ENCODE peak calls at places on chromosomes 7 and 10, in four cellular contexts. One of them, this sample, is unnamed.

GRCh38 chr7:2794836-2795636 is 49.1 kb downstream of the GNA12 start:
- DNase-seq in A549: no peak
- DNase-seq in tibial nerve: no peak
- DNase-seq in Peyer's patch: no peak
- DNase-seq in this sample: no peak

GRCh38 chr7:74579800-74580685 is 77.5 kb upstream of the GTF2I start:
- DNase-seq in A549: peak
- DNase-seq in tibial nerve: no peak
- DNase-seq in Peyer's patch: peak
- DNase-seq in this sample: no peak

GRCh38 chr10:130742936-130743675 is 568.4 kb downstream of the TCERG1L start:
- DNase-seq in A549: no peak
- DNase-seq in tibial nerve: no peak
- DNase-seq in Peyer's patch: no peak
- DNase-seq in this sample: no peak

GRCh38 chr7:125444864-125445263 is 515.2 kb upstream of the POT1 start:
- DNase-seq in A549: no peak
- DNase-seq in tibial nerve: no peak
- DNase-seq in Peyer's patch: no peak
- DNase-seq in this sample: no peak

GRCh38 chr7:127732306-127732705 is 80.3 kb downstream of the SND1 start:
- DNase-seq in A549: no peak
- DNase-seq in tibial nerve: no peak
- DNase-seq in Peyer's patch: no peak
- DNase-seq in this sample: no peak

GRCh38 chr7:34165927-34166550 is 260.7 kb downstream of the BMPER start:
- DNase-seq in A549: peak
- DNase-seq in tibial nerve: no peak
- DNase-seq in Peyer's patch: no peak
- DNase-seq in this sample: peak

GRCh38 chr7:362416-363096 is 72.6 kb downstream of the FOXL3 start:
- DNase-seq in A549: no peak
- DNase-seq in tibial nerve: no peak
- DNase-seq in Peyer's patch: peak
- DNase-seq in this sample: no peak

GRCh38 chr7:150986099-150986512 is 4.7 kb upstream of the NOS3 start:
- DNase-seq in A549: peak
- DNase-seq in tibial nerve: peak
- DNase-seq in Peyer's patch: peak
- DNase-seq in this sample: no peak

GRCh38 chr10:102629661-102630614 is 14.3 kb upstream of the TRIM8 start:
- DNase-seq in A549: peak
- DNase-seq in tibial nerve: no peak
- DNase-seq in Peyer's patch: no peak
- DNase-seq in this sample: no peak

GRCh38 chr7:431658-432111 is 88.0 kb downstream of the PDGFA start:
- DNase-seq in A549: no peak
- DNase-seq in tibial nerve: no peak
- DNase-seq in Peyer's patch: no peak
- DNase-seq in this sample: no peak

GRCh38 chr7:16080131-16080530 is 341.2 kb downstream of the CRPPA start:
- DNase-seq in A549: no peak
- DNase-seq in tibial nerve: no peak
- DNase-seq in Peyer's patch: no peak
- DNase-seq in this sample: no peak

GRCh38 chr7:111919690-111920179 is 286.5 kb downstream of the DOCK4 start:
- DNase-seq in A549: no peak
- DNase-seq in tibial nerve: no peak
- DNase-seq in Peyer's patch: no peak
- DNase-seq in this sample: no peak

GRCh38 chr7:129144834-129145668 is 544 bp downstream of the TSPAN33 start:
- DNase-seq in A549: no peak
- DNase-seq in tibial nerve: no peak
- DNase-seq in Peyer's patch: peak
- DNase-seq in this sample: no peak

GRCh38 chr10:126583507-126584200 is 86.8 kb downstream of the C10orf90 start:
- DNase-seq in A549: no peak
- DNase-seq in tibial nerve: no peak
- DNase-seq in Peyer's patch: no peak
- DNase-seq in this sample: no peak

GRCh38 chr7:47538846-47539311 is 43.0 kb downstream of the TNS3 start:
- DNase-seq in A549: peak
- DNase-seq in tibial nerve: no peak
- DNase-seq in Peyer's patch: no peak
- DNase-seq in this sample: no peak

GRCh38 chr7:117665393-117665792 is 185.6 kb downstream of the CFTR start:
- DNase-seq in A549: no peak
- DNase-seq in tibial nerve: no peak
- DNase-seq in Peyer's patch: no peak
- DNase-seq in this sample: no peak

GRCh38 chr10:23755557-23755956 is 316.7 kb downstream of the OTUD1 start:
- DNase-seq in A549: no peak
- DNase-seq in tibial nerve: no peak
- DNase-seq in Peyer's patch: no peak
- DNase-seq in this sample: no peak

GRCh38 chr7:23956769-23957556 is 246.9 kb downstream of the STK31 start:
- DNase-seq in A549: no peak
- DNase-seq in tibial nerve: no peak
- DNase-seq in Peyer's patch: no peak
- DNase-seq in this sample: no peak

DNA sequence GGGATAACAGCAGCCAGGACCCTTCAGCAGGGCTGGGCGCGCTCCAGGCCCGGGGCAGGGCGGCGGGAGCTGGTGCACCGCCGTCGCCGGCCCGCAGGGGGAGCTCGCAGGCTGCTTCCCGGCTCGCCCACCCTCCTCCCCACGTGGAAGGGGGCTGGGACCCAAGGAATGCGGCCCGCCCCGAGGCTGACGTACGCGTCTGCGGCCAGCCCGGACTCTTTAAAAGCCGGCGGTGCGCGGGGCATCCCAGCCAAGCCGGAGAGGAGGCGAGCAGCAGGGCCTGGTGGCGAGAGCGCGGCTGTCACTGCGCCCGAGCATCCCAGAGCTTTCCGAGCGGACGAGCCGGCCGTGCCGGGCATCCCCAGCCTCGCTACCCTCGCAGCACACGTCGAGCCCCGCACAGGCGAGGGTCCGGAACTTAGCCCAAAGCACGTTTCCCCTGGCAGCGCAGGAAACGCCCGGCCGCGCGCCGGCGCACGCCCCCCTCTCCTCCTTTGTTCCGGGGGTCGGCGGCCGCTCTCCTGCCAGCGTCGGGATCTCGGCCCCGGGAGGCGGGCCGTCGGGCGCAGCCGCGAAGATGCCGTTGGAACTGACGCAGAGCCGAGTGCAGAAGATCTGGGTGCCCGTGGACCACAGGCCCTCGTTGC is at the start of gene PFKFB3:
- DNase-seq in A549: peak
- DNase-seq in tibial nerve: peak
- DNase-seq in Peyer's patch: peak
- DNase-seq in this sample: peak
- TF ChIP-seq POLR2A in A549: peak
- TF ChIP-seq POLR2A in tibial nerve: peak
- TF ChIP-seq POLR2A in Peyer's patch: peak
- TF ChIP-seq POLR2A in this sample: peak

GRCh38 chr7:143411976-143412708 is 3.5 kb upstream of the EPHA1 start:
- DNase-seq in A549: no peak
- DNase-seq in tibial nerve: no peak
- DNase-seq in Peyer's patch: no peak
- DNase-seq in this sample: no peak
- TF ChIP-seq POLR2A in A549: no peak
- TF ChIP-seq POLR2A in tibial nerve: no peak
- TF ChIP-seq POLR2A in Peyer's patch: no peak
- TF ChIP-seq POLR2A in this sample: no peak

GRCh38 chr7:142347091-142347490 is 89.2 kb upstream of the PRSS58 start:
- DNase-seq in A549: no peak
- DNase-seq in tibial nerve: no peak
- DNase-seq in Peyer's patch: no peak
- DNase-seq in this sample: no peak
- TF ChIP-seq POLR2A in A549: no peak
- TF ChIP-seq POLR2A in tibial nerve: no peak
- TF ChIP-seq POLR2A in Peyer's patch: no peak
- TF ChIP-seq POLR2A in this sample: no peak

DNA sequence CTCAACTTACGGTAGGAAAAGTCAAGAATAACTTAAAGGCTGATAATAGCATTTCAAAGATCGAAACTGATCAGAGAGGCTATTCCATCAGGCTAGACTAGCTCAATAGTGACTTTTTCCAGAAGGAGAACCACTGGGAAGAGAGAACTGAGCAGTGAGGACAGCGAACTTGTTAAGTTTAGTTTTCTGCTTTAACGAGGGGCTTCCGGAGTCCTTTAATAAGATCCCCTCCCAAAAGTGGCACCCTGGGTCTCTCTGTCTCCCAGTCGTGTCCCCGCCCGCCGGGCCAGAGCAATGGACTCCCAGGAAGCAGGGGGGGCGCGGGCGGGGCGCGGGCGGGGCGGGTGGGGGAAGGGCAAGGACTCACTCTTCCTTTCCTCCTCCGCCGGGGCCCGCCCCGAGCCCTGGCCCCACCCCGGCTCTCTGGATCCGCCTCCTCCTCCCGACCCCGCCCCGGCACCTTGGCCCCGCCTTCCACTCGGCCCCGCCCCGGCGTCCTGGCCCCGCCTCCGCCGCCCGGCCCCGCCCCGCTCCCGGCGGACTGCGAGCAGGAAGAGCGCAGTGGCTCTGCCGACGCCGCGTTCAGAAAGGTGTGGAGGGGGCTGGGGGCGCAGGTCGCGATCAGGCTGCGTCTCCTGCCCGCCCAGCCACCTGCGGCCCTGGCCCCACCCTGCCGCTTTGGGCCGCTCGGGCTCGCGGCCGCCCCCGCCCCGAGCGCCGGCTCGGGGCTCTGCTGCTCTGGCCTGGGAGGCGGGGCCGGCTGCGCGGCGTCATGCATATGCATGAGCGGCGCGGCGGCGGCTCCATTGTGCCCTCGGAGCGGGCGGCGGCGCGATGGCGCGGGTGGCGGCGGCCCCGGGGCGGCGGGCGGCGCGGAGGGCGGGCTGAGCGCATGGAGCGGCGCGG is at the start of gene ZMIZ2:
- DNase-seq in A549: peak
- DNase-seq in tibial nerve: peak
- DNase-seq in Peyer's patch: peak
- DNase-seq in this sample: peak
- TF ChIP-seq POLR2A in A549: peak
- TF ChIP-seq POLR2A in tibial nerve: peak
- TF ChIP-seq POLR2A in Peyer's patch: peak
- TF ChIP-seq POLR2A in this sample: peak